ENCODE peak calls at places on chromosomes 1 and 21, in four cellular contexts. S, I, W and H are unnamed samples.

GRCh38 chr1:27488523-27489138 is 1.3 kb downstream of the WASF2 start:
- DNase-seq in S (no peak), I (peak), W (no peak), H (no peak)

GRCh38 chr1:109906160-109906838 is 4.3 kb upstream of the CSF1 start:
- DNase-seq in S (no peak), I (no peak), W (no peak), H (no peak)

GRCh38 chr1:184971522-184972265 is 2.6 kb downstream of the NIBAN1 start:
- DNase-seq in S (no peak), I (no peak), W (no peak), H (no peak)

GRCh38 chr1:93155335-93155734 is 24.9 kb downstream of the TMED5 start:
- DNase-seq in S (no peak), I (no peak), W (no peak), H (no peak)

GRCh38 chr1:182603646-182604127 is 502 bp downstream of the RGS16 start:
- DNase-seq in S (no peak), I (no peak), W (no peak), H (no peak)

GRCh38 chr1:56525463-56526155 is 53.8 kb downstream of the PLPP3 start:
- DNase-seq in S (no peak), I (peak), W (no peak), H (no peak)

GRCh38 chr1:60984066-60984799 is 98.1 kb upstream of the NFIA start:
- DNase-seq in S (no peak), I (no peak), W (no peak), H (no peak)

GRCh38 chr21:46452719-46453118 is 6.0 kb upstream of the DIP2A start:
- DNase-seq in S (no peak), I (no peak), W (no peak), H (no peak)

GRCh38 chr1:159088566-159089183 is 12.1 kb upstream of the AIM2 start:
- DNase-seq in S (no peak), I (no peak), W (no peak), H (no peak)

GRCh38 chr1:159076753-159077656 is at the start of gene AIM2:
- DNase-seq in S (no peak), I (peak), W (no peak), H (no peak)

GRCh38 chr1:219774386-219774785 is 154.0 kb downstream of the SLC30A10 start:
- DNase-seq in S (no peak), I (no peak), W (no peak), H (no peak)

GRCh38 chr1:236013330-236013729 is 51.6 kb downstream of the NID1 start:
- DNase-seq in S (no peak), I (no peak), W (no peak), H (no peak)

GRCh38 chr1:119646521-119647227 is 1.4 kb downstream of the ZNF697 start:
- DNase-seq in S (no peak), I (peak), W (no peak), H (peak)

GRCh38 chr1:39127513-39127912 is 77.0 kb upstream of the MACF1 start:
- DNase-seq in S (no peak), I (no peak), W (peak), H (no peak)

GRCh38 chr1:119422631-119423030 is 7.7 kb downstream of the HSD3B2 start:
- DNase-seq in S (no peak), I (no peak), W (no peak), H (no peak)

GRCh38 chr1:194268839-194269238 is 1082.4 kb upstream of the B3GALT2 start:
- DNase-seq in S (no peak), I (no peak), W (no peak), H (no peak)

GRCh38 chr1:5620997-5621396 is 371.2 kb downstream of the NPHP4 start:
- DNase-seq in S (no peak), I (no peak), W (no peak), H (no peak)

GRCh38 chr1:26239936-26240335 is 5.9 kb downstream of the CEP85 start:
- DNase-seq in S (peak), I (no peak), W (no peak), H (no peak)

GRCh38 chr1:25492323-25492722 is 51.1 kb upstream of the LDLRAP1 start:
- DNase-seq in S (no peak), I (no peak), W (no peak), H (no peak)

GRCh38 chr1:206770531-206771352 is at the start of gene IL19:
- DNase-seq in S (peak), I (no peak), W (peak), H (peak)

GRCh38 chr1:46171872-46172271 is 3.0 kb upstream of the TSPAN1 start:
- DNase-seq in S (no peak), I (no peak), W (peak), H (no peak)

GRCh38 chr1:101357444-101357986 is 120.7 kb downstream of the S1PR1 start:
- DNase-seq in S (peak), I (peak), W (peak), H (peak)

GRCh38 chr1:119003413-119004128 is 15.4 kb upstream of the TBX15 start:
- DNase-seq in S (no peak), I (no peak), W (no peak), H (no peak)

GRCh38 chr1:11285883-11286734 is 13.1 kb downstream of the UBIAD1 start:
- DNase-seq in S (no peak), I (no peak), W (no peak), H (no peak)

GRCh38 chr1:186440584-186440983 is 20.3 kb downstream of the PDC start:
- DNase-seq in S (no peak), I (peak), W (no peak), H (peak)

GRCh38 chr21:37829043-37829442 is 87.2 kb downstream of the KCNJ6 start:
- DNase-seq in S (no peak), I (no peak), W (no peak), H (no peak)

GRCh38 chr21:32599146-32599925 is 12.8 kb downstream of the CFAP298 start:
- DNase-seq in S (no peak), I (peak), W (no peak), H (no peak)

GRCh38 chr1:45974541-45975269 is 157.7 kb downstream of the PIK3R3 start:
- DNase-seq in S (no peak), I (peak), W (no peak), H (peak)

GRCh38 chr1:180920702-180921101 is 8.0 kb downstream of the KIAA1614 start:
- DNase-seq in S (no peak), I (no peak), W (no peak), H (no peak)

GRCh38 chr1:211638246-211638645 is 37.2 kb downstream of the NEK2 start:
- DNase-seq in S (no peak), I (no peak), W (no peak), H (no peak)

GRCh38 chr21:36209626-36210171 is 53.1 kb downstream of the DOP1B start:
- DNase-seq in S (peak), I (peak), W (peak), H (no peak)

GRCh38 chr1:118090130-118090529 is 94.9 kb downstream of the SPAG17 start:
- DNase-seq in S (no peak), I (no peak), W (no peak), H (no peak)

GRCh38 chr1:45883633-45884032 is 80.2 kb downstream of the MAST2 start:
- DNase-seq in S (no peak), I (no peak), W (no peak), H (no peak)

GRCh38 chr1:9842073-9842711 is 18.4 kb upstream of the CLSTN1 start:
- DNase-seq in S (no peak), I (no peak), W (no peak), H (no peak)